ENCODE peak calls at places on chromosomes 6 and 20, in five cellular contexts. E is IMR-90, X is mesendoderm, N is H9, P is mesenchymal stem cell. B is an unnamed sample.

GRCh38 chr6:91081452-91082067 is 494.7 kb upstream of the MAP3K7 start:
- DNase-seq in E (peak; percentile 52), X (peak; percentile 81), N (no peak), P (peak; percentile 70), B (peak; percentile 50)

GRCh38 chr6:11388983-11389944 is 148.3 kb upstream of the TMEM170B start:
- DNase-seq in E (no peak), X (no peak), N (no peak), P (no peak), B (no peak)

GRCh38 chr6:11810854-11811643 is 32.4 kb upstream of the ADTRP start:
- DNase-seq in E (peak; percentile 24), X (no peak), N (no peak), P (no peak), B (no peak)

GRCh38 chr6:36618366-36619355 is 24.5 kb downstream of the SRSF3 start:
- DNase-seq in E (no peak), X (peak; percentile 48), N (no peak), P (no peak), B (no peak)

GRCh38 chr6:89257781-89258180 is 40.6 kb upstream of the GABRR1 start:
- DNase-seq in E (no peak), X (no peak), N (no peak), P (no peak), B (no peak)

GRCh38 chr20:58788896-58789295 is 61.8 kb downstream of the GNAS-AS1 start:
- DNase-seq in E (no peak), X (no peak), N (no peak), P (no peak), B (no peak)

GRCh38 chr20:9491324-9491723 is 23.1 kb upstream of the LAMP5 start:
- DNase-seq in E (no peak), X (no peak), N (no peak), P (no peak), B (no peak)

GRCh38 chr6:156017838-156018237 is 562.2 kb upstream of the NOX3 start:
- DNase-seq in E (peak; percentile 92), X (peak; percentile 17), N (no peak), P (peak; percentile 94), B (no peak)

GRCh38 chr6:23218751-23219150 is 649.4 kb downstream of the HDGFL1 start:
- DNase-seq in E (no peak), X (peak; percentile 88), N (peak; percentile 39), P (no peak), B (peak; percentile 59)

GRCh38 chr20:57325632-57326356 is 3.8 kb upstream of the SPO11 start:
- DNase-seq in E (no peak), X (no peak), N (no peak), P (no peak), B (no peak)

GRCh38 chr20:57329608-57330221 is at the start of gene SPO11:
- DNase-seq in E (no peak), X (peak; percentile 45), N (peak; percentile 75), P (no peak), B (no peak)

GRCh38 chr20:57323034-57323433 is 6.6 kb upstream of the SPO11 start:
- DNase-seq in E (no peak), X (peak; percentile 93), N (peak; percentile 71), P (peak; percentile 8), B (peak; percentile 61)

GRCh38 chr20:57327820-57328219 is 1.8 kb upstream of the SPO11 start:
- DNase-seq in E (no peak), X (no peak), N (no peak), P (no peak), B (no peak)

GRCh38 chr20:57326667-57327455 is 2.7 kb upstream of the SPO11 start:
- DNase-seq in E (no peak), X (peak; percentile 81), N (peak; percentile 62), P (no peak), B (no peak)
- H2BK15ac ChIP-seq in E (no peak overlapping the region), X (no peak overlapping the region), N (no peak overlapping the region), P (no peak overlapping the region), B (peak overlapping the region; percentile 3)

GRCh38 chr20:49430320-49430719 is 52.1 kb downstream of the KCNB1 start:
- DNase-seq in E (no peak), X (no peak), N (no peak), P (no peak), B (no peak)

GRCh38 chr20:49432562-49432961 is 49.9 kb downstream of the KCNB1 start:
- DNase-seq in E (no peak), X (peak; percentile 62), N (no peak), P (no peak), B (no peak)

GRCh38 chr20:49431345-49431744 is 51.1 kb downstream of the KCNB1 start:
- DNase-seq in E (no peak), X (no peak), N (no peak), P (no peak), B (no peak)

GRCh38 chr20:49435639-49436038 is 46.8 kb downstream of the KCNB1 start:
- DNase-seq in E (no peak), X (no peak), N (peak; percentile 42), P (no peak), B (no peak)

DNA sequence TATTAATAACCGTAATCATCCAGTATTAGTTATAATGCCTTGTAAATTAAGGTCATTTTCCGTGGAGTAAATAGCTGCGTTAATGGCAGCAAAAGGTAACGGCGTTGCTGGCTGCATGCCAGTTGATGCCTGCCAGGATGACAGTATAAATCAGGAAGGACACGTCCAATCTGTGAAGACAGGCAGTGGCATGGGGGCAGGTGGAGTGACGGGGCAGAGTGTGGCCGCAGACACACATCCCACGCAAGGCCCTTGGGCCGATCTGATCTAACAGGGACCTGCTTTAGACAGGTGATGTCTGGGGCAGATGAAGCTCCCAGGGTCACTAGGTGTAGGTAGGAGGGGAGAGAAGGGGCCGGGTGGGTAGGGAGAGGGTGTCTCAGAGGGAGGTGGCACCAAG is 49.1 kb downstream of the KCNB1 start:
- DNase-seq in E (no peak), X (no peak), N (no peak), P (no peak), B (no peak)
- H2BK15ac ChIP-seq in E (no peak overlapping the region), X (no peak overlapping the region), N (no peak overlapping the region), P (no peak overlapping the region), B (no peak overlapping the region)

GRCh38 chr6:27163858-27164257 is 83.6 kb upstream of the PRSS16 start:
- DNase-seq in E (no peak), X (no peak), N (no peak), P (no peak), B (no peak)

GRCh38 chr6:27161946-27162603 is 85.4 kb upstream of the PRSS16 start:
- DNase-seq in E (peak; percentile 81), X (no peak), N (no peak), P (peak; percentile 58), B (no peak)

GRCh38 chr6:27159725-27160124 is 87.8 kb upstream of the PRSS16 start:
- DNase-seq in E (no peak), X (no peak), N (no peak), P (no peak), B (no peak)

GRCh38 chr6:27161603-27161945 is 85.9 kb upstream of the PRSS16 start:
- DNase-seq in E (no peak), X (no peak), N (no peak), P (no peak), B (no peak)

GRCh38 chr6:27161115-27161514 is 86.4 kb upstream of the PRSS16 start:
- DNase-seq in E (no peak), X (no peak), N (no peak), P (no peak), B (no peak)
- H2BK15ac ChIP-seq in E (peak overlapping the region; percentile 7), X (no peak overlapping the region), N (no peak overlapping the region), P (no peak overlapping the region), B (no peak overlapping the region)

DNA sequence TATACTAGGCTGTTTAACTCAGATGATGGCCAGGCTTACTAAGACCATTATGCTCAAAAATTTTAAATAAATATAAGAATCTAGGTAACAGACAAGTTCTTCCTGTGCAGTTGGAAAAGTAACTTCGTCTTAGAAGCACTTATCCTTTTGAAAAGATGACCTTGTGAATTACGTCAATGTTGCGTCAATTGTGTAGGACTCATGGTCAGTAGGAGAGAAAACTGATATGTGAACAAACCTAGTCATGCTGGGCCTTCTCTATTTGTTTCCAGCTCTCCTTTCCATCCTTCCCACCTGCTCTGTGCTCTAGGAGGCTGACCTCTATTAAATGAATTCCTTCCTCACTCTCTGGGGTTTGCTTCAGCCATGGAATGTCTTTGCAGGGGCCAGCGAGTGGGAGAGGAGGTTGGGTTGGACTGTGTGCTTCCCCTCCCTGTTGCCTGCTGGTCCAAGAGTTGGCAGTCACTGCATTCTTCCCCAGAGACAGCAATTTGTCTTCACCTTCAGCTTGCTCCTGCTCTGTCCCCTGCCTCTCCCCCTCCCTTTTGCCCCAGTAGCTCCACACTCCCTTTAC is 128.0 kb upstream of the TNFAIP3 start:
- DNase-seq in E (no peak), X (no peak), N (no peak), P (no peak), B (no peak)
- H2BK15ac ChIP-seq in E (no peak overlapping the region), X (no peak overlapping the region), N (no peak overlapping the region), P (no peak overlapping the region), B (no peak overlapping the region)

GRCh38 chr20:23603321-23603720 is 2.4 kb downstream of the CST9 start:
- DNase-seq in E (no peak), X (no peak), N (no peak), P (no peak), B (no peak)
- H2BK15ac ChIP-seq in E (no peak overlapping the region), X (no peak overlapping the region), N (no peak overlapping the region), P (no peak overlapping the region), B (no peak overlapping the region)

DNA sequence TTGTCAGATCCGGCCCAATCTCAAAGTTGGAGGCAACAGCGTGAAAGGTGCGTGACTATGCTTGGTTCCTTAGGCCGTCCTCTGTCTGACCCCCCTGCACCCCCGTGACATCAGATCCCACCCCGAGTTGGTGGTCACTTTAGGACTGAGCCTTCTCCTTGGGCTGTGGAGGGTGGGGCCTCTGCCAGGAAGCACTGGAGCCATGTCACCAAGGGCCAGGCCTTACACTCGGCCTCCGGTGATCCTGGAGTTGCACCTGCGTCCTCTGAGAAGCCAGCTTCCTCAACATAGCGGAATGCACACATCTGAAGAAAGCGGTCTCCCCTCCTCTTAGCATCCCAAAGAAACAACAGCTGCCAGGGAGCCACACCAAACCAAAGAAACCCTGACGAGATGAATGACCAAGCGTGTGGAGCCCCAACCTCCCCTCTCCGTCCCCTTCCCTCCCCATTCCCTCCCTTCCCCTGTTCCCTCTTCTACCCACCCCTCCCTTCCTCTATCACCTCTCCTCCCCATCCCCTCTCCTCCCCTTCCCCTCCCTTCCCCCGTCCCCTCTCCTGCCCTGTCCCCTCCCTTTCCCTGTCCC is 182.6 kb downstream of the TTLL2 start:
- DNase-seq in E (no peak), X (no peak), N (no peak), P (no peak), B (no peak)
- H2BK15ac ChIP-seq in E (no peak overlapping the region), X (no peak overlapping the region), N (no peak overlapping the region), P (no peak overlapping the region), B (peak overlapping the region; percentile 95)

DNA sequence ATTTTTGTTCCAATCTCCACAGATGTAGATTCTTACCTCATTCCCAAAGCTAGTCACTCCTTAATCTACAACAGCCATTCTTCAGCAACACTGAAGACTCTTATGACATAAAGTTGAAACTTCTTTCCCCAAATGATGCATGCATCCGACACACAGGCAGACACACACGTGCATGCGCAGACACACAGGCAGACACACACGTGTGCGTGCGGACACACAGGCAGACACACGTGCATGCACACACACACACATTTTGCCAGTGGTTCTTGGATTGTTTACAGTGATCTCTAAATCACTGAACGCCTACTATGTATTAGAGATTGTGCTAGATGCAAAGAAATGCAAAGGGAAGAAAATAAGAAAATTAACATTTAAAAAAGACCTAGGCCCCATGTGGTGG is 9.0 kb upstream of the TRPC4AP start:
- DNase-seq in E (no peak), X (no peak), N (no peak), P (no peak), B (no peak)
- H2BK15ac ChIP-seq in E (no peak overlapping the region), X (no peak overlapping the region), N (no peak overlapping the region), P (no peak overlapping the region), B (no peak overlapping the region)

GRCh38 chr6:72651967-72652956 is 30.4 kb downstream of the KCNQ5 start:
- DNase-seq in E (no peak), X (no peak), N (no peak), P (no peak), B (no peak)
- H2BK15ac ChIP-seq in E (no peak overlapping the region), X (no peak overlapping the region), N (no peak overlapping the region), P (no peak overlapping the region), B (no peak overlapping the region)